ENCODE peak calls at places on chromosomes 1 and 21, in seven cellular contexts. W, V, C, T, R, P and F are unnamed samples.

GRCh38 chr1:9651565-9652378 is at the start of gene PIK3CD:
- DNase-seq in W (peak), T (peak), R (no peak), C (no peak), V (no peak), P (peak), F (no peak)

GRCh38 chr1:47870946-47871750 is 126.0 kb downstream of the TRABD2B start:
- DNase-seq in V (no peak), P (no peak), W (no peak), R (no peak), C (no peak), T (no peak), F (no peak)

GRCh38 chr1:147771216-147772125 is 11.1 kb upstream of the GJA5 start:
- DNase-seq in R (peak), C (no peak), P (no peak), T (peak), V (no peak), W (no peak), F (no peak)

GRCh38 chr1:93304716-93305138 is 41.0 kb upstream of the DR1 start:
- DNase-seq in R (peak), V (peak), C (no peak), W (peak), T (no peak), P (no peak), F (no peak)

GRCh38 chr1:101089608-101090007 is 64.0 kb upstream of the DPH5 start:
- DNase-seq in C (no peak), W (no peak), V (no peak), T (no peak), R (no peak), P (no peak), F (no peak)

GRCh38 chr1:118223426-118223825 is 38.4 kb upstream of the SPAG17 start:
- DNase-seq in T (peak), W (no peak), V (no peak), C (no peak), P (no peak), R (no peak), F (no peak)

GRCh38 chr1:82371844-82372498 is 571.2 kb downstream of the ADGRL2 start:
- DNase-seq in R (no peak), C (no peak), P (no peak), T (no peak), V (no peak), W (no peak), F (no peak)

GRCh38 chr1:33005812-33006465 is 30.7 kb downstream of the AK2 start:
- DNase-seq in V (no peak), C (no peak), T (no peak), W (no peak), P (no peak), R (no peak), F (no peak)

GRCh38 chr1:227709451-227709850 is 25.7 kb downstream of the JMJD4 start:
- DNase-seq in R (no peak), P (no peak), V (no peak), T (no peak), W (no peak), C (no peak), F (no peak)

GRCh38 chr1:25703671-25704637 is 87.4 kb downstream of the MAN1C1 start:
- DNase-seq in V (no peak), W (peak), T (peak), P (no peak), C (no peak), R (no peak), F (peak)

GRCh38 chr1:66269222-66269621 is 264.7 kb upstream of the SGIP1 start:
- DNase-seq in R (no peak), P (no peak), C (no peak), V (no peak), W (no peak), T (no peak), F (no peak)

GRCh38 chr1:41003640-41004220 is 17.8 kb downstream of the SLFNL1 start:
- DNase-seq in R (peak), P (peak), T (peak), C (peak), W (peak), V (peak), F (peak)

GRCh38 chr1:228902781-228903572 is 167.7 kb downstream of the RHOU start:
- DNase-seq in C (no peak), W (no peak), T (peak), R (peak), P (peak), V (no peak), F (peak)

GRCh38 chr1:33074193-33074945 is 6.6 kb upstream of the AZIN2 start:
- DNase-seq in C (no peak), T (no peak), W (no peak), V (no peak), P (no peak), R (no peak), F (no peak)

GRCh38 chr1:214831956-214832355 is 229.0 kb downstream of the CENPF start:
- DNase-seq in V (no peak), T (no peak), C (no peak), P (no peak), W (no peak), R (no peak), F (no peak)

GRCh38 chr1:4095466-4095865 is 195.4 kb upstream of the C1orf174 start:
- DNase-seq in T (no peak), W (no peak), V (no peak), R (no peak), C (no peak), P (no peak), F (peak)

GRCh38 chr1:64664287-64664686 is 80.6 kb upstream of the RAVER2 start:
- DNase-seq in W (no peak), T (no peak), P (no peak), C (no peak), R (no peak), V (no peak), F (no peak)

GRCh38 chr1:37047487-37047886 is 13.2 kb upstream of the GRIK3 start:
- DNase-seq in W (no peak), V (no peak), R (no peak), T (no peak), P (no peak), C (no peak), F (no peak)

GRCh38 chr21:43203523-43204080 is 34.8 kb downstream of the CRYAA start:
- DNase-seq in T (no peak), C (no peak), P (no peak), V (no peak), W (no peak), R (no peak), F (peak)

GRCh38 chr1:180501865-180502360 is 464 bp downstream of the ACBD6 start:
- DNase-seq in W (no peak), P (no peak), C (no peak), R (no peak), T (no peak), V (peak), F (no peak)

GRCh38 chr1:208202333-208202987 is 41.7 kb downstream of the PLXNA2 start:
- DNase-seq in V (no peak), W (no peak), T (no peak), P (no peak), R (no peak), C (no peak), F (no peak)

GRCh38 chr1:14320518-14320917 is 278.0 kb upstream of the KAZN start:
- DNase-seq in V (no peak), R (no peak), W (no peak), C (no peak), P (no peak), T (no peak), F (no peak)

GRCh38 chr1:21559788-21560567 is 50.8 kb downstream of the ALPL start:
- DNase-seq in T (no peak), C (no peak), R (no peak), W (no peak), V (no peak), P (no peak), F (no peak)
- H3K27ac ChIP-seq in T (no peak), C (no peak), R (no peak), W (no peak), V (no peak), P (no peak), F (no peak)

DNA sequence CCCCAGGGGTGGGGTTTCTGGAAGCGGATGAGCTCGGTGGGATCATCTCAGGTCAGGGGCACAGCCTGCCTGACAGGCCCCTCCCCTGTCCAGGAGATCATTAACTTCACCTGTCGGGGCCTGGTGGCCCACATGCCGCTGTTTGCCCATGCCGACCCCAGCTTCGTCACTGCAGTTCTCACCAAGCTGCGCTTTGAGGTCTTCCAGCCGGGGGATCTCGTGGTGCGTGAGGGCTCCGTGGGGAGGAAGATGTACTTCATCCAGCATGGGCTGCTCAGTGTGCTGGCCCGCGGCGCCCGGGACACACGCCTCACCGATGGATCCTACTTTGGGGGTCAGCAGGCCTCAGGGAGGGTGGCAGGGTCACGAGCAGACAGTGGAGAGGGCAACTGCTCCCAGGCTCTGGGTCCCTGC is 8.4 kb downstream of the HCN3 start:
- DNase-seq in W (no peak), V (no peak), R (no peak), P (no peak), C (no peak), T (no peak), F (no peak)
- H3K4me3 ChIP-seq in W (no peak), V (no peak), R (no peak), P (no peak), C (no peak), T (no peak), F (no peak)

DNA sequence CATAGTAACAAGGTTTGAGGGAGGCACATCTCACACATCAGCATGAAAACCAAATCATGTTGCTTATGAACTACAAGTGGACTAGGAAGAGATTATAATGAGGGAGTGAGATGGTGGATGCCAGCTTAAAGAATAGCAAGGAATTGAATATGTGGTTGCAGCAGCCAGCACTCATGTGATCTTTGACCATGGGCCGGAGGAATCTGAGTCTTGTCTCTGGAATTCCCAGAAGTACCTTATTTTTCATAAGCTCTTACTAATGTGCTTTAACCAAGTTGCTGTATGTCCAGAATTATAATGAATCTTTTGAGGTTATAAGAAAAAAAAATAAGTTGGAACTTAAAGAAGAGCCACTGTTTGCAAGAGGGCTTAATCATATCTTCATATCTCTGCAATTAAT is 97.0 kb downstream of the DISP1 start:
- DNase-seq in V (no peak), C (no peak), T (no peak), R (no peak), W (no peak), P (no peak), F (no peak)
- H3K27ac ChIP-seq in V (no peak), C (no peak), T (no peak), R (no peak), W (no peak), P (no peak), F (no peak)

GRCh38 chr1:197933016-197933415 is 15.8 kb downstream of the LHX9 start:
- DNase-seq in T (no peak), R (no peak), W (no peak), V (no peak), P (no peak), C (no peak), F (no peak)

GRCh38 chr1:197927908-197928665 is 10.9 kb downstream of the LHX9 start:
- DNase-seq in R (no peak), V (no peak), P (no peak), C (no peak), T (no peak), W (no peak), F (no peak)

GRCh38 chr1:197924516-197925123 is 7.4 kb downstream of the LHX9 start:
- DNase-seq in W (no peak), V (peak), P (no peak), C (no peak), R (peak), T (no peak), F (no peak)

GRCh38 chr1:197933647-197934046 is 16.5 kb downstream of the LHX9 start:
- DNase-seq in T (no peak), W (no peak), C (no peak), R (no peak), V (no peak), P (no peak), F (no peak)

DNA sequence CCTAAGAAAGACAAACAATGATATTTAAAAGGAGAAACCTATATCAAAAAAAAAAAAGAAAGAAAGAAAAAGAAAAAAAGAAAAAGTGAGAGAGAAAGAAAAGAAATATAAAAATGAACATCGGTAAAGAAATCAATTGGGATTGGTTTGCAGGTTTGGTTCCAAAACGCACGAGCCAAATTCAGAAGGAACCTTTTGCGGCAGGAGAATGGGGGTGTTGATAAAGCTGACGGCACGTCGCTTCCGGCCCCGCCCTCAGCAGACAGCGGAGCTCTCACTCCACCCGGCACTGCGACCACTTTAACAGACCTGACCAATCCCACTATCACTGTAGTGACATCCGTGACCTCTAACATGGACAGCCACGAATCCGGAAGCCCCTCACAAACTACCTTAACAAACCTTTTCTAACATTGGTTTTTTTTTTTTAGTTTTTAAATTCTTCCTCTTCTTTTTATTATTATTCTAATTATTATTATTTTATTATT is 11.7 kb downstream of the LHX9 start:
- DNase-seq in R (no peak), V (peak), W (no peak), C (peak), P (peak), T (no peak), F (no peak)
- H3K4me3 ChIP-seq in R (no peak), V (no peak), W (no peak), C (peak), P (no peak), T (no peak), F (no peak)

GRCh38 chr1:8121261-8122159 is 95.4 kb upstream of the ERRFI1 start:
- DNase-seq in R (peak), P (no peak), W (no peak), C (no peak), T (no peak), V (no peak), F (peak)

GRCh38 chr1:8127201-8127641 is 101.1 kb upstream of the ERRFI1 start:
- DNase-seq in V (no peak), R (no peak), W (no peak), T (no peak), P (no peak), C (no peak), F (peak)

GRCh38 chr1:8122160-8122476 is 96.0 kb upstream of the ERRFI1 start:
- DNase-seq in V (peak), R (peak), P (no peak), C (no peak), T (no peak), W (no peak), F (peak)

GRCh38 chr1:8120693-8121260 is 94.7 kb upstream of the ERRFI1 start:
- DNase-seq in R (no peak), V (no peak), T (no peak), W (no peak), C (no peak), P (no peak), F (no peak)

GRCh38 chr1:8122477-8123407 is 96.6 kb upstream of the ERRFI1 start:
- DNase-seq in W (no peak), T (no peak), P (no peak), C (no peak), R (peak), V (peak), F (peak)
- H3K27ac ChIP-seq in W (no peak), T (peak), P (peak), C (no peak), R (peak), V (peak), F (peak)

GRCh38 chr1:18950415-18951026 is 6.0 kb downstream of the IFFO2 start:
- DNase-seq in R (no peak), P (peak), W (no peak), T (peak), V (no peak), C (no peak), F (peak)

GRCh38 chr1:18951416-18951815 is 5.1 kb downstream of the IFFO2 start:
- DNase-seq in R (no peak), P (peak), W (no peak), T (no peak), C (no peak), V (no peak), F (no peak)

GRCh38 chr1:18948048-18948912 is 8.2 kb downstream of the IFFO2 start:
- DNase-seq in W (peak), P (peak), V (no peak), C (no peak), R (no peak), T (no peak), F (peak)

GRCh38 chr1:18948913-18949688 is 7.4 kb downstream of the IFFO2 start:
- DNase-seq in R (peak), C (no peak), P (peak), W (no peak), V (no peak), T (peak), F (peak)

GRCh38 chr1:18949689-18950414 is 6.6 kb downstream of the IFFO2 start:
- DNase-seq in V (peak), R (no peak), P (peak), C (no peak), T (no peak), W (no peak), F (peak)
- H3K4me3 ChIP-seq in V (no peak), R (peak), P (peak), C (no peak), T (peak), W (peak), F (peak)